ENCODE peak calls at places on chromosomes 12 and 14, in six cellular contexts. O is NCI-H2081, Z is ACHN, N is EL, Q is fibroblast of mammary gland, K is HT-29. S is an unnamed sample.

GRCh38 chr12:94435511-94435927 is 24.1 kb downstream of the CEP83 start:
- DNase-seq in Z (no peak), N (no peak), O (no peak), K (no peak), Q (no peak), S (no peak)

GRCh38 chr12:47265391-47265790 is 185.6 kb upstream of the AMIGO2 start:
- DNase-seq in Q (no peak), N (no peak), Z (no peak), O (no peak), K (no peak), S (no peak)

GRCh38 chr14:65206448-65207096 is 104.3 kb upstream of the MAX start:
- DNase-seq in K (no peak), Z (no peak), Q (peak; percentile 83), N (peak; percentile 69), O (no peak), S (no peak)

GRCh38 chr12:114931025-114931424 is 247.1 kb upstream of the TBX3 start:
- DNase-seq in K (no peak), Q (no peak), N (no peak), O (no peak), Z (no peak), S (no peak)

GRCh38 chr14:95258754-95259593 is 60.7 kb downstream of the CLMN start:
- DNase-seq in K (no peak), Z (no peak), N (no peak), Q (peak; percentile 69), O (no peak), S (no peak)

GRCh38 chr14:36520601-36521525 is 831 bp upstream of the NKX2-1 start:
- DNase-seq in Z (peak; percentile 41), Q (peak; percentile 20), O (peak; percentile 70), N (peak; percentile 53), K (peak; percentile 12), S (no peak)

GRCh38 chr12:96986883-96987523 is 79.9 kb downstream of the NEDD1 start:
- DNase-seq in Z (peak; percentile 62), O (peak; percentile 77), K (peak; percentile 9), Q (peak; percentile 31), N (peak; percentile 30), S (no peak)

GRCh38 chr12:70719672-70720420 is 82.6 kb upstream of the PTPRB start:
- DNase-seq in O (peak; percentile 44), Z (peak; percentile 27), K (peak; percentile 55), N (peak; percentile 54), Q (peak; percentile 31), S (peak; percentile 66)

GRCh38 chr14:73368621-73369020 is 89.7 kb downstream of the NUMB start:
- DNase-seq in O (no peak), Z (no peak), K (no peak), N (no peak), Q (peak; percentile 18), S (no peak)

GRCh38 chr12:175250-175649 is 38.7 kb downstream of the SLC6A12 start:
- DNase-seq in K (no peak), Q (no peak), N (no peak), O (peak; percentile 24), Z (no peak), S (no peak)

GRCh38 chr12:121226399-121226798 is 16.5 kb downstream of the P2RX4 start:
- DNase-seq in Z (no peak), O (no peak), N (no peak), Q (no peak), K (no peak), S (no peak)